ENCODE peak calls at places on chromosomes 2 and 18, in eight cellular contexts. E is hepatocyte, J is mammary epithelial cell, R is A549, Y is heart right ventricle, D is tibial nerve, O is psoas muscle, Z is pancreas. B is an unnamed sample. For H3K4me1, the result is how much of the 10 kb centered on the place peaks cover.

GRCh38 chr2:18814387-18814786 is 225.0 kb upstream of the NT5C1B start:
- DNase-seq in D (no peak), Y (no peak), R (no peak), J (no peak), E (no peak), Z (no peak), O (no peak), B (no peak)

GRCh38 chr2:240095556-240096523 is 40.3 kb downstream of the COPS9 start:
- DNase-seq in O (no peak), Z (no peak), D (no peak), R (no peak), E (no peak), J (no peak), Y (no peak), B (peak)

GRCh38 chr18:35707247-35707646 is 125.7 kb downstream of the GALNT1 start:
- DNase-seq in E (no peak), Y (no peak), R (no peak), O (no peak), J (no peak), Z (no peak), D (no peak), B (no peak)

GRCh38 chr2:152557273-152557879 is 159.9 kb downstream of the PRPF40A start:
- DNase-seq in R (no peak), D (no peak), J (no peak), O (no peak), E (no peak), Z (no peak), Y (no peak), B (no peak)

GRCh38 chr2:107811376-107811775 is 15.3 kb upstream of the RGPD4 start:
- DNase-seq in Y (no peak), D (no peak), R (no peak), J (no peak), Z (no peak), O (no peak), E (no peak), B (no peak)

GRCh38 chr2:226656367-226656766 is 143.3 kb downstream of the IRS1 start:
- DNase-seq in Z (no peak), J (no peak), R (peak), O (no peak), D (no peak), Y (no peak), E (no peak), B (no peak)

GRCh38 chr2:203777030-203777429 is 70.6 kb downstream of the CD28 start:
- DNase-seq in Z (no peak), Y (no peak), O (no peak), R (no peak), D (no peak), E (no peak), J (no peak), B (no peak)

GRCh38 chr2:16568998-16569397 is 96.6 kb downstream of the CYRIA start:
- DNase-seq in J (no peak), D (no peak), E (no peak), Y (no peak), O (no peak), Z (no peak), R (no peak), B (no peak)

GRCh38 chr2:231673348-231673770 is 35.0 kb upstream of the PTMA start:
- DNase-seq in Y (peak), Z (no peak), J (no peak), E (peak), D (no peak), R (peak), O (peak), B (peak)

GRCh38 chr2:11177871-11178598 is 22.8 kb downstream of the SLC66A3 start:
- DNase-seq in Y (no peak), O (no peak), E (no peak), Z (no peak), J (no peak), R (no peak), D (no peak), B (no peak)

GRCh38 chr18:56709463-56709862 is 58.3 kb downstream of the WDR7 start:
- DNase-seq in R (peak), O (no peak), E (peak), J (peak), D (no peak), Y (no peak), Z (no peak), B (no peak)

GRCh38 chr18:56574827-56575226 is 63.6 kb downstream of the TXNL1 start:
- DNase-seq in E (peak), Y (peak), J (no peak), O (peak), D (no peak), R (no peak), Z (no peak), B (no peak)

GRCh38 chr2:46492301-46492700 is 12.9 kb downstream of the TMEM247 start:
- DNase-seq in E (no peak), D (no peak), J (no peak), Z (no peak), Y (no peak), R (no peak), O (no peak), B (no peak)

GRCh38 chr18:28041366-28041765 is 135.6 kb downstream of the CDH2 start:
- DNase-seq in D (no peak), J (no peak), Y (no peak), Z (no peak), R (peak), O (no peak), E (peak), B (no peak)

GRCh38 chr2:67471681-67472080 is 74.5 kb downstream of the ETAA1 start:
- DNase-seq in J (no peak), D (no peak), Y (no peak), O (no peak), E (no peak), R (no peak), Z (no peak), B (no peak)

GRCh38 chr18:63440219-63440618 is 17.9 kb upstream of the VPS4B start:
- DNase-seq in Z (no peak), D (no peak), E (no peak), O (peak), Y (no peak), R (no peak), J (peak), B (no peak)

GRCh38 chr2:15152382-15152781 is 408.8 kb downstream of the NBAS start:
- DNase-seq in Z (no peak), R (no peak), D (no peak), J (no peak), O (no peak), Y (no peak), E (no peak), B (no peak)

GRCh38 chr2:197073701-197074433 is 147.4 kb upstream of the PGAP1 start:
- DNase-seq in D (peak), O (peak), Z (peak), Y (peak), J (no peak), R (no peak), E (no peak), B (no peak)

GRCh38 chr2:218289639-218290315 is 2.5 kb downstream of the TMBIM1 start:
- DNase-seq in Y (no peak), Z (no peak), R (no peak), O (no peak), D (no peak), E (peak), J (peak), B (no peak)

GRCh38 chr2:60553992-60554648 is 666 bp upstream of the BCL11A start:
- DNase-seq in Z (peak), J (peak), R (peak), E (peak), Y (no peak), D (no peak), O (peak), B (peak)

GRCh38 chr2:30359644-30360167 is 87.3 kb upstream of the LCLAT1 start:
- DNase-seq in E (peak), Y (peak), D (no peak), R (no peak), O (peak), J (no peak), Z (peak), B (peak)

GRCh38 chr2:204470178-204470620 is 75.1 kb upstream of the PARD3B start:
- DNase-seq in E (no peak), O (no peak), J (no peak), Z (no peak), Y (no peak), D (no peak), R (no peak), B (no peak)

GRCh38 chr2:115165529-115166109 is 723.2 kb downstream of the DPP10 start:
- DNase-seq in Y (no peak), E (peak), R (peak), D (no peak), O (no peak), J (peak), Z (no peak), B (no peak)
- TF ChIP-seq CTCF in Y (no peak), E (peak), R (peak), D (peak), O (no peak), J (peak), Z (peak), B (peak)

GRCh38 chr2:37632310-37632709 is 39.1 kb downstream of the CDC42EP3 start:
- DNase-seq in E (no peak), D (no peak), O (no peak), Y (no peak), R (no peak), Z (no peak), J (no peak), B (no peak)
- H3K4me1 ChIP-seq in E (under half), D (under half), O (under half), Y (under half), R (under half), Z (under half), J (under half), B (half or more)

DNA sequence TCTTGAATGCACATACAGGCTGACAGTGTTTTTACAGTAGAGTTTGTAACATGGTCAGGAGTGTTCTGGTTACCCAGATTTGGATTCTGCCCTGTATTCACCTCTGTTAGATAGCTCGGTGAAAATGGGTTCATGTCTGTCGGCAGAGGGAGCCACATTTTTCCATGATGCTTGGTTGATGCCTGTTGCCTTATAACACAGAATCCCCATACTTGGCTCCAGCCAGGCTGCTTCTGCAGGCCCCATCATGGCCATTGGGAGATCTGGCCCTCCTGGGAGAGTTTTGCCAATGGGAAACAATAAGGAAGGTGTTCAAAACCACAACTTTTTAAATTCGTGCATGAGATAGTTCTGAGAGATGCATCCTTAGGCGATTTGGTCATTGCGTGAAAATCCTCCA is 78.1 kb downstream of the WDSUB1 start:
- DNase-seq in J (no peak), Z (no peak), E (no peak), O (no peak), R (no peak), D (no peak), Y (no peak), B (no peak)
- TF ChIP-seq CTCF in J (no peak), Z (no peak), E (no peak), O (no peak), R (no peak), D (no peak), Y (no peak), B (no peak)

DNA sequence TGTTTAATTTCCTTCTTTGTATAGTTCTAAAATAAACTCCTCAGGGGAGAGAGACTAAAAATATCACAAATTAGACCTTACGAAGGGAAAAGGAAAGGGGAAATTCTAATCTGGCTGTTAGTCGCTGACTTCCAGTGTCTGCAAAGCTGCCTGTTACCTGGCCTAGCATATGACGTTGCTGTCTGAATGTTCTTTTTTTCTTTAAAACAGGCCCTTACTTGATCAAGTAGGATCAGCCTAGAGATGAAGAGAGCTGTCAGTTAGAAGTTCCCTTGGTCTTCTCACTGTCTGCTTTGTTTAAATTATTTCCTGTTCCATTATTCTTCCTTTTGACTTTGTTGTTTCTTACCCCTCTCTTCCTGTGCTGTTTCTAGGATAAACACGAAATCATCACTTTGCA is 11.2 kb downstream of the NCK2 start:
- DNase-seq in O (no peak), Z (no peak), D (no peak), R (no peak), Y (no peak), J (peak), E (no peak), B (no peak)
- H3K4me1 ChIP-seq in O (half or more), Z (under half), D (under half), R (under half), Y (under half), J (under half), E (under half), B (under half)

DNA sequence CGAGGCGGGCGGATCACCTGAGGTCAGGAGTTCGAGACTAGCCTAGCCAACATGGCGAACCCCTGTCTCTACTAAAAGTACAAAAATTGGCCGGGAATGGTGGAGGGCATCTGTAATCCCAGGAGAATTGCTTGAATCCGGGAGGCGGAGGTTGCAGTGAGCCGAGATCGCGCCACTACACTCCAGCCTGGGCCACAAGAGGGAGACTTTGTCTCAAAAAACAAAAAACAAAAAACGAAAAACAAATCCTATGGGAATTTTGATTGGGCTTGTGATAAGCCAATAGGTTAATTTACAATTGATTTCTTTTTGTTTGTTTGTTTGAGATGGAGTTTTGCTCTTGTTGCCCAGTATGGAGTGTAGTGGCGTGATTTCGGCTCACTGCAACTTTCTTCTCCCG is 24.2 kb upstream of the TOGARAM2 start:
- DNase-seq in D (no peak), O (no peak), J (no peak), Z (no peak), Y (no peak), E (no peak), R (peak), B (no peak)
- TF ChIP-seq CTCF in D (peak), O (peak), J (peak), Z (no peak), Y (peak), E (peak), R (peak), B (peak)

GRCh38 chr2:188032306-188032705 is 259.4 kb upstream of the GULP1 start:
- DNase-seq in O (no peak), Y (no peak), J (no peak), R (no peak), Z (no peak), E (no peak), D (no peak), B (no peak)
- H3K4me1 ChIP-seq in O (under half), Y (under half), J (under half), R (under half), Z (under half), E (under half), D (under half), B (under half)

GRCh38 chr18:79912994-79913831 is 38.2 kb downstream of the SLC66A2 start:
- DNase-seq in R (no peak), Y (no peak), J (no peak), E (peak), D (no peak), O (no peak), Z (no peak), B (no peak)

GRCh38 chr18:79911871-79912270 is 39.6 kb downstream of the SLC66A2 start:
- DNase-seq in Y (no peak), E (peak), O (no peak), J (no peak), D (no peak), R (no peak), Z (no peak), B (no peak)

GRCh38 chr18:79910563-79910962 is 40.9 kb downstream of the SLC66A2 start:
- DNase-seq in D (no peak), E (peak), O (no peak), J (no peak), Z (no peak), Y (no peak), R (no peak), B (no peak)

GRCh38 chr18:79911009-79911870 is 40.2 kb downstream of the SLC66A2 start:
- DNase-seq in E (peak), J (no peak), Z (peak), D (no peak), Y (no peak), R (no peak), O (peak), B (peak)

DNA sequence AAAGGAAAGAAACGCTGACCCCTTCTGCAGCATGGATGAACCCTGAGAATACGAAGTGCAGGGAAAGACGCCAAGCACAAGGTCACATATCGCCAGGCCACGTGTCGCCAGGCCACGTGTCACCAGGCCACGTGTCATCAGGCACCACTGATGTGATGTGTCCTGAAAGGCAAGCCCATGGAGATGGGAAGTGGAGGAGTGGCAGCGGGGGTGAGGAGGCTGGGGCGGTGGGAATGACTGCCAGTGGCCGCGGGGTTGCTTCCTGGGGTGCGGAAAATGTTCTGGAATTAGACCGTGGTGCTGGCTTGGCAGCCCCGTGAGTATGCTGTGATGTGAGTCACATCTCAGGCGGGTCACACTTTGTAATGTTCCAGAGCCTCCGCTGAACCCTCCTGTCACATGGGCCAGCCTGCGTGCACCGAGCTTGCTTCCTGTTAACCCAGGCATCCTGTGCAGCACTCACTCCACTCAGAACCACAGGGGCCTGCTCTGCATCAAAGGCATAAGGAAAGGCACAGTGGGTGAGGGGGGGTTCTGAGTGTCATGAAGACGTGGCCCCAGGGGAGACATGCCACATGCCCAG is 39.0 kb downstream of the SLC66A2 start:
- DNase-seq in R (no peak), J (no peak), E (peak), O (peak), D (no peak), Z (no peak), Y (no peak), B (no peak)
- TF ChIP-seq CTCF in R (no peak), J (no peak), E (no peak), O (no peak), D (no peak), Z (no peak), Y (no peak), B (no peak)

DNA sequence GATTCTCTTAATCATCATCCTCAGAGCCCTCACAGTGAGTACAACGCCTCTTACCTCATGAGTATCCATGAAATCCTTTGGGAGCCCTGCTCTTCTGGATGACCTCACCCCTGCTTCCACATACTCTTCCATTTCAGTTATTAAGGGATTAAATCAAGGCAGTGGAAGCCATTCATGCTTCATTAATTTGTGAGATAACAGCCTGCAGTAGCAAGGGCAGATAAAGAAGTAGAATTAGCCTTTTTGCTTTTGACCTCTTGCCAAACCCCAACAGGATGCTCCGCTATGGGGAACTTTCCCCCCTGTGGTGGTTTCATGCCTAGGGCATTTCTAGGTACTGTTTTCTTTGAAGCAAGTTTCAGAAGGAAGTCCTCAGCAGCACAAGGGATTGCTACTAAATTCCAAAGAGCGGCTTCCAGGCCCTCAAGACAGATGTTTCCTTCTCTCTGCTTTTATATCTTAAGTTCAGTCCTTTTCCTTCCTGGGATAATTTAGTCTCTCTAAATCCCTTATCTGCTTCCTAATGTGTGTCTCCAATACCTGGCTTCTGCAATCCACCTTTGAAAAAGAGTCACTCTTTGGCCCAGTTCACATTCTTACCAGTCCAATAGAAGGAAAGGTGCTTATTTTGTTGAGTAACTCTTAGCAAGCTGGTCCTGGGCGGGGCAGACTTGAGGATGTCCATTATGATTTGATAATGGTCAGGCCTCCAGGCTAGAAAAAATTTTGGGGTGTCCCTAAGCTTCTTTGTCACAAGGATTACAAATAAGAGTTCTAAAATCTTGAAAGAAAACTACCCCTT is 76.9 kb downstream of the MYO1B start:
- DNase-seq in E (no peak), Z (no peak), J (peak), Y (peak), O (no peak), D (no peak), R (no peak), B (no peak)
- H3K4me1 ChIP-seq in E (under half), Z (under half), J (half or more), Y (under half), O (under half), D (under half), R (half or more), B (under half)